ENCODE peak calls at places on chromosomes 2 and 18, in ten cellular contexts. T is pancreas, J is AG10803, U is fibroblast of mammary gland, R is tibial artery, F is bronchial epithelial cell, S is esophagus squamous epithelium, C is OCI-LY7, P is kidney, G is brain microvascular endothelial cell. N is an unnamed sample.

GRCh38 chr2:235314371-235314915 is 179.4 kb upstream of the AGAP1 start:
- DNase-seq in T (no peak), J (no peak), U (peak), R (no peak), F (no peak), S (no peak), C (no peak), P (no peak), G (no peak), N (no peak)

GRCh38 chr2:393711-394696 is 106.1 kb upstream of the ALKAL2 start:
- DNase-seq in T (no peak), J (peak), U (no peak), R (no peak), F (peak), S (no peak), C (no peak), P (peak), G (peak), N (peak)

GRCh38 chr18:41933778-41934177 is 21.3 kb upstream of the PIK3C3 start:
- DNase-seq in T (no peak), J (no peak), U (no peak), R (no peak), F (no peak), S (no peak), C (no peak), P (no peak), G (no peak), N (no peak)

GRCh38 chr2:177783835-177784448 is 288.6 kb downstream of the PDE11A start:
- DNase-seq in T (no peak), J (peak), U (peak), R (no peak), F (peak), S (no peak), C (no peak), P (no peak), G (peak), N (peak)

GRCh38 chr2:27408601-27409320 is 630 bp downstream of the PPM1G start:
- DNase-seq in T (peak), J (no peak), U (no peak), R (no peak), F (peak), S (no peak), C (peak), P (peak), G (no peak), N (no peak)

GRCh38 chr18:21489119-21489750 is 111.3 kb downstream of the ESCO1 start:
- DNase-seq in T (peak), J (peak), U (peak), R (no peak), F (peak), S (no peak), C (peak), P (no peak), G (peak), N (peak)

GRCh38 chr2:79260848-79261247 is 101.3 kb upstream of the REG3A start:
- DNase-seq in T (no peak), J (no peak), U (no peak), R (no peak), F (no peak), S (no peak), C (no peak), P (no peak), G (no peak), N (no peak)

GRCh38 chr2:54000524-54000923 is 29.7 kb upstream of the PSME4 start:
- DNase-seq in T (no peak), J (peak), U (no peak), R (no peak), F (no peak), S (no peak), C (no peak), P (no peak), G (no peak), N (peak)

GRCh38 chr18:59047321-59047991 is 92.2 kb upstream of the SEC11C start:
- DNase-seq in T (no peak), J (no peak), U (no peak), R (no peak), F (no peak), S (no peak), C (no peak), P (no peak), G (no peak), N (no peak)

GRCh38 chr2:69205491-69205890 is 181.5 kb downstream of the GFPT1 start:
- DNase-seq in T (no peak), J (no peak), U (no peak), R (no peak), F (no peak), S (no peak), C (no peak), P (no peak), G (no peak), N (no peak)

GRCh38 chr2:223944166-223944703 is 900 bp downstream of the WDFY1 start:
- DNase-seq in T (peak), J (no peak), U (no peak), R (peak), F (no peak), S (no peak), C (no peak), P (peak), G (no peak), N (no peak)

GRCh38 chr18:70907673-70908072 is 618.8 kb downstream of the SOCS6 start:
- DNase-seq in T (no peak), J (no peak), U (no peak), R (no peak), F (no peak), S (no peak), C (no peak), P (no peak), G (no peak), N (peak)

GRCh38 chr18:62446511-62446910 is 76.3 kb upstream of the ZCCHC2 start:
- DNase-seq in T (no peak), J (no peak), U (no peak), R (no peak), F (no peak), S (no peak), C (no peak), P (no peak), G (no peak), N (no peak)

GRCh38 chr18:23433360-23433759 is 19.7 kb upstream of the RIOK3 start:
- DNase-seq in T (no peak), J (no peak), U (no peak), R (no peak), F (no peak), S (no peak), C (no peak), P (no peak), G (no peak), N (no peak)

GRCh38 chr18:23438046-23438377 is 15.1 kb upstream of the RIOK3 start:
- DNase-seq in T (no peak), J (no peak), U (no peak), R (no peak), F (no peak), S (no peak), C (no peak), P (no peak), G (no peak), N (no peak)

GRCh38 chr18:23437357-23438045 is 15.6 kb upstream of the RIOK3 start:
- DNase-seq in T (peak), J (peak), U (peak), R (peak), F (peak), S (no peak), C (peak), P (peak), G (peak), N (peak)

GRCh38 chr18:23442958-23443357 is 10.1 kb upstream of the RIOK3 start:
- DNase-seq in T (no peak), J (no peak), U (no peak), R (no peak), F (peak), S (no peak), C (no peak), P (no peak), G (no peak), N (no peak)

DNA sequence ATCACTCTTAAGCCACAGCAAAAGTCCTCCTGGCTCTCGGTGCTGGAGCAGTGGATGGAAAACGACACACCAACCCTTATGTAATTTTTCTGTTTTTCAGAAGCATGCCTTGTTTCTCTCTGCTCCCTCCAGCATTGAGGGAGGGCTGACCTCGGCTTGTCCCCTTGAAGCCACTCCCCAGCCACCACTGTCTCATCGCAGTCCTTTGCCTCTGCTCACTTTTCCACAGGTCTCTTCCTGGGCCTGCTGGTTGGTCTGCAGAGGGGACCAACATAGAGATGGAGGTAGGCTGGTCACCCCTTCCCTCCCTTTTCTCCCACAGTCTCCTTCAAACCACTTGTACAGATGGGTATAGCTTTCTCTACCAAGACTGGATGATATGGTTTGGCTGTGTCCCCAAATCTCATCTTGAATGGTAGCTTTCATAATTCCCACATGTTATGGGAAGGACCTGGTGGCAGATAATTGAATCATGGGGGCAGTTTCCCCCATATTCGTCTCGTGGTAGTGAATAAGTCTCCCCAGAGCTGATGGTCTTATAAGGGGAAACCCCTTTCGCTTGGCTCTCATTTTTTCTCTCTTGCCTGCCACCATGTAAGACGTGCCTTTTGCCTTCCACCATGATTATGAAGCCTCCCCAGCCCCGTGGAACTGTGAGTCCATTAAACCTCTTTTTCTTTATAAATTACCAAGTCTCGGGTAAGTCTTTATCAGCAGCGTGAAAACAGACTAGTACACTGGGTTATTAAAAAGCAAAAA is 14.3 kb upstream of the RIOK3 start:
- DNase-seq in T (no peak), J (no peak), U (no peak), R (no peak), F (no peak), S (no peak), C (no peak), P (no peak), G (no peak), N (no peak)
- H3K4me3 ChIP-seq in T (peak), J (no peak), U (peak), R (peak), F (no peak), S (peak), C (peak), P (peak), G (no peak), N (no peak)

GRCh38 chr2:217890445-217890844 is 112.3 kb downstream of the TNS1 start:
- DNase-seq in T (no peak), J (peak), U (peak), R (peak), F (peak), S (no peak), C (no peak), P (no peak), G (peak), N (peak)
- TF ChIP-seq CTCF in T (no peak), J (peak), U (peak), R (peak), F (peak), S (peak), C (no peak), P (no peak), G (peak), N (peak)

GRCh38 chr2:3303583-3304406 is 73.8 kb downstream of the EIPR1 start:
- DNase-seq in T (peak), J (peak), U (peak), R (peak), F (peak), S (peak), C (peak), P (peak), G (peak), N (peak)
- H3K4me3 ChIP-seq in T (peak), J (peak), U (peak), R (no peak), F (no peak), S (peak), C (no peak), P (peak), G (peak), N (peak)

DNA sequence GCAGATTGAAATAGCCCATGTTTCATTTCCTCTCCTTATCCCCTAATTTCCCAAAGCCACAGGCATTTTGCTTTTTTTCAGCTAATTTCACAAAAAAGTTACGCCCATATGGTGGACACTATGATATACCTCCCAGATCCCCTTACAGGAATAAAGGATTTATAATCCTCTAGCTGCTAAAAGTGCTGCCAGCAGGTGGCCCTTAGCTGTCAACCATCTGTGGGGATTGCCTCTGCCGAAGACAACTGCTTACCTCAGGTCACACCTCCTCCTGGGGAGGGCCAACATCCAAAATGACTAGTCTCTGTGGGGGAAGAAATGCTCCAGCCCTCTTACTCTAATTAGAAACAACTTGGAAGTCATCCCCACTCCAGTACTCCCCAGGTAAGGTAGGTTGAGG is 61.0 kb upstream of the EPB41L3 start:
- DNase-seq in T (no peak), J (no peak), U (no peak), R (no peak), F (no peak), S (no peak), C (no peak), P (no peak), G (no peak), N (no peak)
- TF ChIP-seq CTCF in T (no peak), J (no peak), U (peak), R (no peak), F (no peak), S (no peak), C (no peak), P (peak), G (peak), N (no peak)

GRCh38 chr2:61179701-61180639 is 18.0 kb downstream of the C2orf74 start:
- DNase-seq in T (peak), J (peak), U (peak), R (peak), F (peak), S (no peak), C (no peak), P (peak), G (peak), N (peak)
- H3K4me3 ChIP-seq in T (peak), J (peak), U (peak), R (peak), F (no peak), S (peak), C (peak), P (peak), G (no peak), N (peak)